ENCODE peak calls at places on chromosomes 5 and 9, in seven cellular contexts. S is natural killer cell, A is GM20000, F is midbrain, P is GF-D8, G is NCI-H2081, Q is NCI-H345. W is an unnamed sample.

GRCh38 chr9:18032636-18033035 is 441.3 kb upstream of the ADAMTSL1 start:
- DNase-seq in A (no peak), Q (no peak), P (no peak), S (no peak), G (no peak), F (no peak), W (no peak)

GRCh38 chr5:124740991-124741583 is 5.4 kb downstream of the ZNF608 start:
- DNase-seq in S (no peak), G (no peak), Q (no peak), P (no peak), A (no peak), F (no peak), W (no peak)

GRCh38 chr9:71741841-71742648 is 26.3 kb downstream of the CEMIP2 start:
- DNase-seq in S (no peak), G (no peak), P (no peak), F (no peak), Q (no peak), A (no peak), W (no peak)

GRCh38 chr9:38112010-38112409 is 43.0 kb upstream of the SHB start:
- DNase-seq in Q (no peak), G (no peak), P (no peak), A (no peak), S (no peak), F (no peak), W (no peak)

GRCh38 chr5:76579166-76579765 is 43.9 kb downstream of the F2RL2 start:
- DNase-seq in A (no peak), G (no peak), P (no peak), S (no peak), Q (no peak), F (no peak), W (no peak)

GRCh38 chr9:35726876-35727438 is 5.0 kb downstream of the TLN1 start:
- DNase-seq in S (peak; percentile 32), P (peak; percentile 12), Q (no peak), F (no peak), G (peak; percentile 26), A (peak; percentile 39), W (no peak)

GRCh38 chr9:22863106-22863505 is 416.5 kb downstream of the DMRTA1 start:
- DNase-seq in G (no peak), S (no peak), F (no peak), P (no peak), Q (no peak), A (no peak), W (no peak)

GRCh38 chr9:92406506-92406905 is 2.1 kb upstream of the OGN start:
- DNase-seq in A (peak; percentile 37), P (peak; percentile 81), S (no peak), F (peak; percentile 13), Q (no peak), G (no peak), W (no peak)

GRCh38 chr9:126708178-126708577 is 94.5 kb downstream of the LMX1B start:
- DNase-seq in Q (no peak), G (no peak), F (no peak), S (no peak), A (no peak), P (no peak), W (no peak)

GRCh38 chr9:4665357-4665756 is 923 bp downstream of the SPATA6L start:
- DNase-seq in S (no peak), F (no peak), G (peak; percentile 77), P (no peak), A (no peak), Q (no peak), W (no peak)

GRCh38 chr5:1643651-1644392 is 120.1 kb upstream of the LPCAT1 start:
- DNase-seq in F (no peak), Q (no peak), S (no peak), A (peak; percentile 14), P (no peak), G (no peak), W (no peak)

GRCh38 chr9:6218099-6218502 is 2.5 kb downstream of the IL33 start:
- DNase-seq in S (no peak), P (no peak), A (no peak), G (no peak), F (no peak), Q (no peak), W (no peak)

GRCh38 chr5:590343-590742 is 21.8 kb upstream of the CEP72 start:
- DNase-seq in G (no peak), P (no peak), S (no peak), Q (no peak), F (no peak), A (no peak), W (no peak)

GRCh38 chr5:33524476-33524875 is 83.7 kb downstream of the TARS1 start:
- DNase-seq in S (no peak), P (no peak), G (no peak), F (no peak), Q (no peak), A (no peak), W (no peak)

GRCh38 chr9:115237383-115238087 is 119.6 kb upstream of the TNC start:
- DNase-seq in S (no peak), A (no peak), F (no peak), G (no peak), Q (no peak), P (no peak), W (no peak)

GRCh38 chr9:122297512-122297911 is 32.8 kb downstream of the MRRF start:
- DNase-seq in G (no peak), S (no peak), Q (no peak), P (peak; percentile 60), F (no peak), A (no peak), W (no peak)

GRCh38 chr5:154664869-154665268 is 90.3 kb upstream of the LARP1 start:
- DNase-seq in F (no peak), P (no peak), G (no peak), Q (no peak), A (no peak), S (no peak), W (no peak)

GRCh38 chr5:175216991-175217390 is 227.0 kb downstream of the DRD1 start:
- DNase-seq in F (no peak), A (no peak), S (no peak), P (no peak), Q (no peak), G (no peak), W (no peak)

GRCh38 chr5:123937230-123937629 is 425.3 kb downstream of the CSNK1G3 start:
- DNase-seq in A (no peak), F (peak; percentile 6), P (no peak), G (peak; percentile 66), S (no peak), Q (no peak), W (peak; percentile 56)

GRCh38 chr5:132641841-132642240 is 16.1 kb upstream of the IL13 start:
- DNase-seq in Q (no peak), S (no peak), F (no peak), G (no peak), A (no peak), P (no peak), W (no peak)

GRCh38 chr5:1734271-1734907 is 65.2 kb downstream of the MRPL36 start:
- DNase-seq in Q (no peak), P (no peak), F (no peak), A (no peak), G (no peak), S (no peak), W (no peak)

GRCh38 chr5:3778945-3779344 is 183.3 kb downstream of the IRX1 start:
- DNase-seq in Q (no peak), G (no peak), F (no peak), A (no peak), S (no peak), P (no peak), W (no peak)

GRCh38 chr5:72324186-72324825 is 4.1 kb downstream of the PTCD2 start:
- DNase-seq in F (no peak), A (no peak), S (no peak), Q (no peak), P (no peak), G (no peak), W (no peak)

GRCh38 chr9:97365634-97366033 is 46.3 kb upstream of the TDRD7 start:
- DNase-seq in S (no peak), P (no peak), G (no peak), A (no peak), F (no peak), Q (no peak), W (no peak)

GRCh38 chr9:3875371-3876132 is 349.8 kb upstream of the RFX3 start:
- DNase-seq in S (no peak), P (no peak), A (no peak), F (no peak), Q (no peak), G (no peak), W (no peak)